ENCODE peak calls at places on chromosomes 4 and X, in seven cellular contexts. F is activated CD8-positive, alpha-beta memory T cell treated with anti-CD3 and anti-CD28 coated beads, Interleukin-2, amount 50 U/mL, for 48 hours; N is ascending aorta; K is RCC 7860; L is glomerular endothelial cell; R is activated CD4-positive, alpha-beta T cell treated with anti-CD3 and anti-CD28 coated beads, Interleukin-2, amount 50 U/mL, for 24 hours; E is activated T-cell treated with anti-CD3 and anti-CD28 coated beads, Interleukin-2, amount 50 U/mL, for 4 hours. D is an unnamed sample.

GRCh38 chr4:71290074-71290473 is 48.7 kb upstream of the SLC4A4 start:
- DNase-seq in F (no peak), N (no peak), L (no peak), E (no peak), R (no peak), K (peak; percentile 97), D (no peak)

GRCh38 chrX:41556958-41557357 is 109.8 kb downstream of the NYX start:
- DNase-seq in N (no peak), K (peak; percentile 13), F (no peak), L (no peak), R (no peak), E (no peak), D (no peak)

GRCh38 chr4:107913283-107913899 is 18.0 kb upstream of the CYP2U1 start:
- DNase-seq in F (no peak), K (peak; percentile 38), E (no peak), R (no peak), L (peak; percentile 69), N (peak; percentile 65), D (peak; percentile 40)

GRCh38 chr4:138450546-138450945 is 208.4 kb upstream of the SLC7A11 start:
- DNase-seq in R (no peak), E (no peak), K (no peak), F (no peak), N (no peak), L (no peak), D (no peak)

GRCh38 chr4:53653484-53654053 is 62.3 kb upstream of the LNX1 start:
- DNase-seq in F (no peak), R (no peak), L (no peak), E (no peak), K (no peak), N (no peak), D (no peak)

GRCh38 chr4:10006604-10007435 is 14.5 kb downstream of the SLC2A9 start:
- DNase-seq in F (no peak), N (peak; percentile 69), E (no peak), R (no peak), L (no peak), K (peak; percentile 95), D (no peak)

GRCh38 chr4:98289375-98289774 is 28.2 kb downstream of the RAP1GDS1 start:
- DNase-seq in N (no peak), L (no peak), K (no peak), F (no peak), R (no peak), E (no peak), D (no peak)

GRCh38 chr4:185933078-185933581 is 121.1 kb upstream of the SORBS2 start:
- DNase-seq in E (no peak), L (no peak), F (no peak), N (peak; percentile 71), K (peak; percentile 62), R (no peak), D (no peak)

GRCh38 chrX:20361890-20362262 is 95.2 kb upstream of the RPS6KA3 start:
- DNase-seq in N (no peak), E (no peak), K (peak; percentile 59), R (no peak), L (no peak), F (no peak), D (no peak)

GRCh38 chr4:20395160-20395773 is 143.6 kb downstream of the SLIT2 start:
- DNase-seq in E (no peak), R (no peak), N (no peak), K (no peak), F (peak; percentile 49), L (peak; percentile 14), D (peak; percentile 12)

GRCh38 chr4:92346289-92346688 is 42.5 kb downstream of the GRID2 start:
- DNase-seq in N (no peak), K (no peak), F (no peak), E (no peak), R (no peak), L (no peak), D (no peak)

GRCh38 chr4:153595894-153596601 is 88.0 kb upstream of the TLR2 start:
- DNase-seq in L (no peak), F (no peak), N (no peak), E (no peak), K (no peak), R (no peak), D (no peak)

GRCh38 chr4:131635191-131635590 is 1513.9 kb upstream of the PCDH10 start:
- DNase-seq in R (no peak), K (no peak), F (no peak), E (no peak), N (no peak), L (no peak), D (no peak)

GRCh38 chr4:175109933-175110332 is 191.8 kb downstream of the ADAM29 start:
- DNase-seq in N (no peak), E (no peak), K (no peak), L (no peak), R (no peak), F (no peak), D (no peak)

GRCh38 chrX:20309796-20310195 is 43.1 kb upstream of the RPS6KA3 start:
- DNase-seq in L (no peak), K (no peak), E (no peak), R (no peak), F (no peak), N (no peak), D (no peak)

GRCh38 chr4:46653842-46654241 is 255.2 kb downstream of the COX7B2 start:
- DNase-seq in N (no peak), E (no peak), L (no peak), R (no peak), K (no peak), F (no peak), D (no peak)

GRCh38 chr4:24778427-24779225 is 16.7 kb upstream of the SOD3 start:
- DNase-seq in N (peak; percentile 92), F (no peak), R (no peak), K (no peak), E (no peak), L (no peak), D (no peak)

GRCh38 chr4:8585721-8586161 is 5.5 kb downstream of the GPR78 start:
- DNase-seq in K (no peak), F (no peak), N (no peak), E (no peak), R (no peak), L (no peak), D (no peak)

GRCh38 chr4:183906736-183907651 is 1.9 kb downstream of the STOX2 start:
- DNase-seq in L (no peak), K (no peak), E (no peak), R (no peak), F (peak; percentile 48), N (no peak), D (no peak)

GRCh38 chr4:1041147-1041935 is 29.9 kb downstream of the FGFRL1 start:
- DNase-seq in L (no peak), F (no peak), N (no peak), R (no peak), E (no peak), K (peak; percentile 55), D (no peak)

GRCh38 chrX:109660756-109661155 is 35.8 kb upstream of the KCNE5 start:
- DNase-seq in L (no peak), E (no peak), K (no peak), F (no peak), R (no peak), N (no peak), D (no peak)

GRCh38 chrX:31147175-31147574 is 75.3 kb upstream of the FTHL17 start:
- DNase-seq in L (no peak), E (no peak), R (no peak), K (no peak), N (no peak), F (no peak), D (no peak)

GRCh38 chrX:123093792-123094191 is 90.3 kb upstream of the GRIA3 start:
- DNase-seq in N (no peak), L (no peak), K (no peak), F (no peak), R (no peak), E (no peak), D (no peak)

GRCh38 chr4:181308476-181309170 is 934.6 kb upstream of the TENM3 start:
- DNase-seq in E (no peak), K (no peak), N (no peak), R (no peak), L (no peak), F (no peak), D (no peak)

GRCh38 chr4:156378053-156378665 is 424.5 kb upstream of the CTSO start:
- DNase-seq in L (no peak), N (no peak), K (no peak), F (no peak), E (no peak), R (no peak), D (no peak)

GRCh38 chrX:133792198-133792953 is 193.0 kb downstream of the GPC3 start:
- DNase-seq in K (peak; percentile 8), L (peak; percentile 45), R (peak; percentile 4), N (peak; percentile 73), F (peak; percentile 57), E (peak; percentile 52), D (peak; percentile 26)

GRCh38 chr4:159290321-159291030 is 187.6 kb downstream of the RAPGEF2 start:
- DNase-seq in E (no peak), R (no peak), F (no peak), L (no peak), N (no peak), K (peak; percentile 37), D (no peak)

GRCh38 chr4:144658908-144659307 is 13.0 kb downstream of the HHIP start:
- DNase-seq in E (no peak), K (no peak), R (no peak), L (no peak), N (no peak), F (no peak), D (no peak)

GRCh38 chr4:47598320-47598719 is 113.2 kb downstream of the ATP10D start:
- DNase-seq in E (no peak), N (no peak), K (no peak), L (no peak), F (no peak), R (no peak), D (no peak)

GRCh38 chr4:101187837-101188236 is 159.5 kb downstream of the PPP3CA start:
- DNase-seq in K (no peak), N (no peak), R (no peak), L (no peak), E (no peak), F (no peak), D (no peak)

GRCh38 chr4:84159767-84160166 is 339.3 kb downstream of the NKX6-1 start:
- DNase-seq in E (no peak), R (no peak), K (no peak), L (no peak), F (no peak), N (no peak), D (no peak)

GRCh38 chrX:109475174-109475891 is 6.6 kb downstream of the GUCY2F start:
- DNase-seq in L (peak; percentile 29), N (no peak), R (no peak), K (no peak), E (no peak), F (peak; percentile 41), D (no peak)

GRCh38 chr4:5222951-5223350 is 171.7 kb downstream of the STK32B start:
- DNase-seq in N (no peak), L (no peak), R (no peak), F (no peak), E (no peak), K (no peak), D (no peak)

GRCh38 chr4:164959896-164960295 is 17.6 kb downstream of the TRIM61 start:
- DNase-seq in F (no peak), R (no peak), K (peak; percentile 20), N (no peak), L (no peak), E (no peak), D (no peak)

GRCh38 chr4:94578195-94578594 is 126.5 kb downstream of the PDLIM5 start:
- DNase-seq in L (no peak), F (no peak), N (no peak), K (no peak), R (no peak), E (no peak), D (no peak)

GRCh38 chr4:160038560-160038959 is 935.7 kb downstream of the RAPGEF2 start:
- DNase-seq in R (no peak), E (no peak), F (no peak), K (no peak), L (no peak), N (no peak), D (no peak)

GRCh38 chrX:84469226-84469625 is 33.0 kb downstream of the HDX start:
- DNase-seq in E (no peak), N (no peak), L (peak; percentile 37), F (no peak), K (peak; percentile 3), R (no peak), D (no peak)

GRCh38 chrX:103886624-103887023 is 54.6 kb upstream of the RAB9B start:
- DNase-seq in E (no peak), R (no peak), K (no peak), N (no peak), F (no peak), L (no peak), D (no peak)